ENCODE peak calls at places on chromosomes 5 and 9, in five cellular contexts. One of them, this sample, is unnamed. For H3K4me1, the result is how much of the 10 kb centered on the place peaks cover.

GRCh38 chr9:20526500-20527319 is 95.6 kb downstream of the MLLT3 start:
- DNase-seq in upper lobe of right lung: no peak
- DNase-seq in GM12878: peak
- DNase-seq in CD8-positive, alpha-beta T cell: no peak
- DNase-seq in body of pancreas: no peak
- DNase-seq in this sample: no peak

GRCh38 chr5:122581629-122582028 is 193.3 kb upstream of the SNX2 start:
- DNase-seq in upper lobe of right lung: no peak
- DNase-seq in GM12878: no peak
- DNase-seq in CD8-positive, alpha-beta T cell: no peak
- DNase-seq in body of pancreas: no peak
- DNase-seq in this sample: no peak

GRCh38 chr5:151863566-151863965 is 61.1 kb downstream of the GLRA1 start:
- DNase-seq in upper lobe of right lung: no peak
- DNase-seq in GM12878: no peak
- DNase-seq in CD8-positive, alpha-beta T cell: no peak
- DNase-seq in body of pancreas: no peak
- DNase-seq in this sample: no peak

GRCh38 chr5:80414113-80414512 is 6.2 kb downstream of the ZFYVE16 start:
- DNase-seq in upper lobe of right lung: no peak
- DNase-seq in GM12878: no peak
- DNase-seq in CD8-positive, alpha-beta T cell: no peak
- DNase-seq in body of pancreas: no peak
- DNase-seq in this sample: no peak

GRCh38 chr5:71955718-71956117 is 151.6 kb upstream of the MAP1B start:
- DNase-seq in upper lobe of right lung: no peak
- DNase-seq in GM12878: no peak
- DNase-seq in CD8-positive, alpha-beta T cell: no peak
- DNase-seq in body of pancreas: peak
- DNase-seq in this sample: no peak

GRCh38 chr5:927172-928015 is 34.7 kb downstream of the TRIP13 start:
- DNase-seq in upper lobe of right lung: no peak
- DNase-seq in GM12878: no peak
- DNase-seq in CD8-positive, alpha-beta T cell: no peak
- DNase-seq in body of pancreas: no peak
- DNase-seq in this sample: no peak

GRCh38 chr5:65663804-65664521 is 39.1 kb downstream of the SHLD3 start:
- DNase-seq in upper lobe of right lung: no peak
- DNase-seq in GM12878: no peak
- DNase-seq in CD8-positive, alpha-beta T cell: no peak
- DNase-seq in body of pancreas: no peak
- DNase-seq in this sample: no peak

GRCh38 chr5:154287136-154287535 is 96.6 kb downstream of the GALNT10 start:
- DNase-seq in upper lobe of right lung: peak
- DNase-seq in GM12878: no peak
- DNase-seq in CD8-positive, alpha-beta T cell: no peak
- DNase-seq in body of pancreas: no peak
- DNase-seq in this sample: no peak

GRCh38 chr9:109454041-109454440 is 44.1 kb downstream of the PTPN3 start:
- DNase-seq in upper lobe of right lung: no peak
- DNase-seq in GM12878: no peak
- DNase-seq in CD8-positive, alpha-beta T cell: no peak
- DNase-seq in body of pancreas: no peak
- DNase-seq in this sample: no peak

GRCh38 chr9:109455861-109456260 is 42.2 kb downstream of the PTPN3 start:
- DNase-seq in upper lobe of right lung: no peak
- DNase-seq in GM12878: no peak
- DNase-seq in CD8-positive, alpha-beta T cell: no peak
- DNase-seq in body of pancreas: no peak
- DNase-seq in this sample: no peak

GRCh38 chr9:109456811-109457210 is 41.3 kb downstream of the PTPN3 start:
- DNase-seq in upper lobe of right lung: no peak
- DNase-seq in GM12878: no peak
- DNase-seq in CD8-positive, alpha-beta T cell: no peak
- DNase-seq in body of pancreas: no peak
- DNase-seq in this sample: no peak

GRCh38 chr9:109454601-109455155 is 43.4 kb downstream of the PTPN3 start:
- DNase-seq in upper lobe of right lung: no peak
- DNase-seq in GM12878: no peak
- DNase-seq in CD8-positive, alpha-beta T cell: no peak
- DNase-seq in body of pancreas: no peak
- DNase-seq in this sample: no peak

GRCh38 chr9:109455391-109455790 is 42.7 kb downstream of the PTPN3 start:
- DNase-seq in upper lobe of right lung: no peak
- DNase-seq in GM12878: no peak
- DNase-seq in CD8-positive, alpha-beta T cell: no peak
- DNase-seq in body of pancreas: no peak
- DNase-seq in this sample: no peak
- H3K4me1 ChIP-seq in upper lobe of right lung: under half
- H3K4me1 ChIP-seq in GM12878: under half
- H3K4me1 ChIP-seq in CD8-positive, alpha-beta T cell: under half
- H3K4me1 ChIP-seq in body of pancreas: under half
- H3K4me1 ChIP-seq in this sample: under half

DNA sequence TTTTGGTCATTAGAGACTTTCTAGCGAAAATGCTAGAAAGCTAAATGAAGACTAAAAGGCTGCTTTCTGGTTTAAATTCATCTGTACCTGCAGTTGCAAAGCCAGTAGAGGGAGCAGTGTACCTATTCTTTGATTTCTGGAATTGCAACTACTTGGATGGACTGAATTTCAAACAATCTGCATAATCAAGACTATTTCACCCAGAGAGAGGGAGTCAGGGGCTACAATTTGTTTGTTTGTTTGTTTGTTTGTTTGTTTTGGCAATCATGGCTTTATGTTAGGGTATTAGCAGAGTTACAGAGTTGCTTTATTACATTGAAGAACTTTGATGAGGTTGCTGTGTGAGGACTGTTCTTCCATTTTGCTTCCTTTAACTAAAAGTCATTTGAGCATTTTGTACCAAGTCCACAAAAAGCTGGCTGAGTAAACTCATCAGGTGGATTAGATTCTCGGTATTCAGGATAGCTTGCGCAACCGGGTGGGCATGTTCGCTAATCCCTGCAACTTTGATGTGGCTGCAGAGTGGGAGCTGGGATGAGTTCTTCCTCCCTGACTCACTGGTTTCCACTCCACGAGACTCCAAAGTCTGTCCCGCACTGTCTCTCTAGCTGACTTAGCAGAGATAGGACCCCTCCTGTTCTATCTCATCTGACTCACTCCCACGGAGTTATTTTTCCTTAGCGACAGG is 80.0 kb upstream of the TUT7 start:
- DNase-seq in upper lobe of right lung: no peak
- DNase-seq in GM12878: no peak
- DNase-seq in CD8-positive, alpha-beta T cell: no peak
- DNase-seq in body of pancreas: no peak
- DNase-seq in this sample: no peak
- H3K27ac ChIP-seq in upper lobe of right lung: no peak
- H3K27ac ChIP-seq in GM12878: no peak
- H3K27ac ChIP-seq in CD8-positive, alpha-beta T cell: no peak
- H3K27ac ChIP-seq in body of pancreas: no peak
- H3K27ac ChIP-seq in this sample: no peak

DNA sequence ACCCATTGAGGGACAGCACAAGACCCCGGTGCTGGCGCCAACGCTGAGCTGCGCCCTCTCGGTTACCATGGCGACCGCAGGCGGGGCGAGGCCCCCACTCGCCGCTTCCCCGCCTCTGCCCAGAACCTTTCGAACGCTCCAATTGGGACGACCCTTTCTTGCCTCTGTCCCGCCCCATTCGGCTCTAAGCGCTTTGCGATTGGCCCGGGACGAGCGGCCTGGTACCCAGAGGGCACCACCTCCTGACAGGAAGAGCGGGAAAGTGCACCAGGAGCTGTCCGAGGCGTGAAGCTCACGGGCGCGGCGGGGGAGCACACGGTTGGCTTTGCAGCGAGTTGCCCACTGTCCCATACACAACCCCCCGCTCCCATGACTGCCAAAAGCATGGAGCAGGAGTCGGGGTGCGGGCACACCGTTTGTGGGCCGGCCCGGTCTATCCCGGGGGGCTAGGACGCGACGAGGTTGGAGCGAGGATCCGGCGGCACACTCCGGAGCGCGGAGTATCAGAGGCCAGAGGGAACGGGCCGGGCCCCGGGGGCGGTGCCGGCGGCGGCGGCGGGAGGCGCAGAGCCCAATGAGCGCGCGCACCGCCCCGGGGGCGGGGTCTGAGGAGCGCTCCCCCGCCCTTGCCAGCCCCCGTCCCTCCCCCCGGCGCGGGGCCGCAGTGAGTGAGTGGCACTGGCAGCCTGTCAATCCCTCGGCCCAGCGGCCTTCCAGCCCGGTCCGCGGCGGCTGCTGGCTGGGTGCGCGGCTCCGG is 978 bp upstream of the PBX3 start:
- DNase-seq in upper lobe of right lung: peak
- DNase-seq in GM12878: peak
- DNase-seq in CD8-positive, alpha-beta T cell: peak
- DNase-seq in body of pancreas: peak
- DNase-seq in this sample: peak
- H3K4me1 ChIP-seq in upper lobe of right lung: under half
- H3K4me1 ChIP-seq in GM12878: under half
- H3K4me1 ChIP-seq in CD8-positive, alpha-beta T cell: under half
- H3K4me1 ChIP-seq in body of pancreas: under half
- H3K4me1 ChIP-seq in this sample: under half

GRCh38 chr5:131209506-131210191 is 38.9 kb downstream of the LYRM7 start:
- DNase-seq in upper lobe of right lung: no peak
- DNase-seq in GM12878: peak
- DNase-seq in CD8-positive, alpha-beta T cell: peak
- DNase-seq in body of pancreas: no peak
- DNase-seq in this sample: peak

GRCh38 chr5:131211669-131212068 is 40.9 kb downstream of the LYRM7 start:
- DNase-seq in upper lobe of right lung: no peak
- DNase-seq in GM12878: no peak
- DNase-seq in CD8-positive, alpha-beta T cell: no peak
- DNase-seq in body of pancreas: no peak
- DNase-seq in this sample: no peak

GRCh38 chr5:131214828-131215227 is 44.1 kb downstream of the LYRM7 start:
- DNase-seq in upper lobe of right lung: no peak
- DNase-seq in GM12878: no peak
- DNase-seq in CD8-positive, alpha-beta T cell: no peak
- DNase-seq in body of pancreas: no peak
- DNase-seq in this sample: no peak

GRCh38 chr5:131209175-131209505 is 38.4 kb downstream of the LYRM7 start:
- DNase-seq in upper lobe of right lung: no peak
- DNase-seq in GM12878: no peak
- DNase-seq in CD8-positive, alpha-beta T cell: no peak
- DNase-seq in body of pancreas: no peak
- DNase-seq in this sample: no peak

GRCh38 chr5:131212471-131213021 is 41.8 kb downstream of the LYRM7 start:
- DNase-seq in upper lobe of right lung: no peak
- DNase-seq in GM12878: peak
- DNase-seq in CD8-positive, alpha-beta T cell: no peak
- DNase-seq in body of pancreas: no peak
- DNase-seq in this sample: no peak
- H3K27ac ChIP-seq in upper lobe of right lung: no peak
- H3K27ac ChIP-seq in GM12878: peak
- H3K27ac ChIP-seq in CD8-positive, alpha-beta T cell: no peak
- H3K27ac ChIP-seq in body of pancreas: no peak
- H3K27ac ChIP-seq in this sample: no peak

GRCh38 chr9:37345038-37345437 is 77.5 kb upstream of the GRHPR start:
- DNase-seq in upper lobe of right lung: no peak
- DNase-seq in GM12878: no peak
- DNase-seq in CD8-positive, alpha-beta T cell: no peak
- DNase-seq in body of pancreas: no peak
- DNase-seq in this sample: no peak

GRCh38 chr9:37348917-37349316 is 73.6 kb upstream of the GRHPR start:
- DNase-seq in upper lobe of right lung: no peak
- DNase-seq in GM12878: no peak
- DNase-seq in CD8-positive, alpha-beta T cell: no peak
- DNase-seq in body of pancreas: no peak
- DNase-seq in this sample: no peak

GRCh38 chr9:37353791-37354190 is 68.7 kb upstream of the GRHPR start:
- DNase-seq in upper lobe of right lung: no peak
- DNase-seq in GM12878: no peak
- DNase-seq in CD8-positive, alpha-beta T cell: no peak
- DNase-seq in body of pancreas: no peak
- DNase-seq in this sample: no peak

GRCh38 chr9:37350486-37351190 is 71.9 kb upstream of the GRHPR start:
- DNase-seq in upper lobe of right lung: no peak
- DNase-seq in GM12878: no peak
- DNase-seq in CD8-positive, alpha-beta T cell: no peak
- DNase-seq in body of pancreas: no peak
- DNase-seq in this sample: no peak
- H3K4me1 ChIP-seq in upper lobe of right lung: under half
- H3K4me1 ChIP-seq in GM12878: under half
- H3K4me1 ChIP-seq in CD8-positive, alpha-beta T cell: under half
- H3K4me1 ChIP-seq in body of pancreas: under half
- H3K4me1 ChIP-seq in this sample: under half

DNA sequence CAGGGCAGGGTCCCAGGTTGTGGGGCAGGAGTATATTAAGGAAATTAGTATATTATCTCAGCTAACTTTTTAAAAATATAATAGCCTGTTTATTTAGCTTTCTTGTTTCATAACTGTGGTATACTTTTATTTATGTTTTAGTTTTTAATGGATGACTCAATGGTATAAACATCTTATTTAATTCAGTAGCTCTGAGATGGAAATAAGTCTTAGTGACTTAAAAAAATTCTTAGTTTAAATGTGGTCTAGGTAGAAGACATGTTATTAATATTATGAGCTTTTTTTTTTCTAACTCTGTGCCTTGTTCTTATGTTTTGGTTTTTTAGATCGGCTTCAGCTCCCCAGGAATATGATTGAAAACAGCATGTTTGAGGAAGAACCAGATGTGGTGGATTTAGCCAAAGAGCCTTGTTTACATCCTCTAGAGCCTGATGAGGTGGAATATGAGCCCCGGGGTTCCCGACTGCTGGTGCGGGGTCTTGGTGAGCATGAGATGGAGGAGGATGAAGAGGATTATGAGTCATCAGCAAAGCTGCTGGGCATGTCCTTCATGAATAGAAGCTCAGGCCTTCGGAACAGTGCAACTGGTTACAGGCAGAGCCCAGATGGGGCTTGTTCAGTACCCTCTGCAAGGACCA is 43.1 kb downstream of the LNPEP start:
- DNase-seq in upper lobe of right lung: no peak
- DNase-seq in GM12878: no peak
- DNase-seq in CD8-positive, alpha-beta T cell: no peak
- DNase-seq in body of pancreas: no peak
- DNase-seq in this sample: no peak
- H3K27ac ChIP-seq in upper lobe of right lung: no peak
- H3K27ac ChIP-seq in GM12878: no peak
- H3K27ac ChIP-seq in CD8-positive, alpha-beta T cell: no peak
- H3K27ac ChIP-seq in body of pancreas: no peak
- H3K27ac ChIP-seq in this sample: no peak

DNA sequence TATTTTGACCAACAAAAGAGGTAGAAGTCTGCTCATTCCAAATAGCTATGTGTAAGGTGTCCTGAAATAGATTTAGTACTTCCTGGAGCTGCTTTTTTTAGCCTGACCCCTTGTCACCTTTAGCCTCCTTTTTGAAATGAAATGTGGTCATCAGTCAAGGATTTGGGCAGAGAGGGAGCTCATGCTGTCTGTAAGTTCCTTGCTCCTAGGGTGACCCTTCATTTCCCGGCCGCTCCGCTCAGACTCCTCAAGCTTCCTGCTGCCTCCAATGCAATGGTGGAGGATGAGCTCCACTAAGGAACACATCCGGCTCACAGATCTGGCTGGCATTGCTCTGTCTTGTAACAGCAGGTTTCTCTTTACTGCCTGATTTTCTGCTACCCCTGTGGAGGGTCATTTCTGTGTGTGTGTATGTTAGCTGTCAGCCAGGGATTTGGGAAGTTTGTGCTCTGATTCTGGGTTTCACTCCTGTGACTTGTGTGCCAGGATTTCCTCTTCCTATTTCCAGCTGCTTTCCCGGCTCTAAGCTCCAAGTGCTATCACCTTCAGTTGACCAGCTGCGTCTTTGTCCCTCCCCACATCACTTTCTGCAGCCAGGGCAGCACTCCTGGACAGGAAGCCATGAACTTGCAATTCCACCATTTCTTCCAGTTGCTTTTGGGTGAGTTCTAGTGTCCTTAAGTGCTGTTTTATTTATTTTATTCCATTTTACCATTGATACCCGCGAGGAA is 265.9 kb downstream of the ICE1 start:
- DNase-seq in upper lobe of right lung: no peak
- DNase-seq in GM12878: no peak
- DNase-seq in CD8-positive, alpha-beta T cell: no peak
- DNase-seq in body of pancreas: no peak
- DNase-seq in this sample: no peak
- H3K4me1 ChIP-seq in upper lobe of right lung: under half
- H3K4me1 ChIP-seq in GM12878: under half
- H3K4me1 ChIP-seq in CD8-positive, alpha-beta T cell: under half
- H3K4me1 ChIP-seq in body of pancreas: under half
- H3K4me1 ChIP-seq in this sample: under half

This sample was measured in effector memory CD4-positive, alpha-beta T cell.